ENCODE peak calls at places on chromosomes 2 and 18, in nine cellular contexts. Y is neural progenitor cell, U is SK-N-SH, Q is MM.1S, M is HCT116, D is OCI-LY7, C is PC-3, T is GM23248, I is hepatocyte. G is an unnamed sample.

GRCh38 chr2:68330691-68331090 is 10.9 kb upstream of the CNRIP1 start:
- DNase-seq in Y (no peak), U (no peak), Q (no peak), M (no peak), D (no peak), C (peak), T (peak), I (no peak), G (no peak)

GRCh38 chr2:12194936-12195335 is 448.5 kb downstream of the LPIN1 start:
- DNase-seq in Y (no peak), U (no peak), Q (no peak), M (no peak), D (no peak), C (no peak), T (no peak), I (no peak), G (no peak)

GRCh38 chr2:220787251-220787650 is 784.9 kb downstream of the EPHA4 start:
- DNase-seq in Y (no peak), U (no peak), Q (no peak), M (no peak), D (no peak), C (no peak), T (peak), I (no peak), G (no peak)

GRCh38 chr2:102008490-102008889 is 16.7 kb downstream of the IL1R2 start:
- DNase-seq in Y (no peak), U (no peak), Q (no peak), M (no peak), D (no peak), C (no peak), T (no peak), I (no peak), G (no peak)

GRCh38 chr2:236820763-236821344 is 251.2 kb downstream of the ACKR3 start:
- DNase-seq in Y (no peak), U (no peak), Q (no peak), M (no peak), D (no peak), C (no peak), T (no peak), I (no peak), G (no peak)

GRCh38 chr2:210814626-210815025 is 258.2 kb downstream of the CPS1 start:
- DNase-seq in Y (no peak), U (no peak), Q (no peak), M (no peak), D (no peak), C (no peak), T (no peak), I (no peak), G (no peak)

GRCh38 chr2:236621786-236622185 is 52.2 kb downstream of the ACKR3 start:
- DNase-seq in Y (no peak), U (no peak), Q (no peak), M (no peak), D (no peak), C (no peak), T (no peak), I (no peak), G (peak)

GRCh38 chr2:230891108-230891507 is 26.4 kb downstream of the ITM2C start:
- DNase-seq in Y (no peak), U (no peak), Q (peak), M (no peak), D (no peak), C (no peak), T (peak), I (no peak), G (no peak)

GRCh38 chr2:132664096-132664495 is 5.9 kb downstream of the LYPD1 start:
- DNase-seq in Y (no peak), U (no peak), Q (no peak), M (no peak), D (no peak), C (no peak), T (no peak), I (no peak), G (no peak)

GRCh38 chr18:76410660-76411417 is 84.2 kb downstream of the ZNF516 start:
- DNase-seq in Y (no peak), U (no peak), Q (no peak), M (no peak), D (no peak), C (no peak), T (no peak), I (no peak), G (no peak)

GRCh38 chr18:39841133-39842041 is 2113.6 kb upstream of the PIK3C3 start:
- DNase-seq in Y (peak), U (peak), Q (no peak), M (peak), D (no peak), C (peak), T (peak), I (peak), G (peak)

GRCh38 chr2:207284556-207285450 is 119.1 kb upstream of the KLF7 start:
- DNase-seq in Y (no peak), U (no peak), Q (no peak), M (no peak), D (no peak), C (peak), T (no peak), I (no peak), G (no peak)

GRCh38 chr2:46198931-46199330 is 98.3 kb upstream of the EPAS1 start:
- DNase-seq in Y (no peak), U (no peak), Q (no peak), M (no peak), D (no peak), C (no peak), T (no peak), I (no peak), G (no peak)

GRCh38 chr2:46195819-46196218 is 101.4 kb upstream of the EPAS1 start:
- DNase-seq in Y (no peak), U (no peak), Q (no peak), M (no peak), D (no peak), C (no peak), T (no peak), I (no peak), G (no peak)

GRCh38 chr2:46197672-46198071 is 99.5 kb upstream of the EPAS1 start:
- DNase-seq in Y (no peak), U (peak), Q (no peak), M (no peak), D (no peak), C (no peak), T (no peak), I (no peak), G (no peak)

GRCh38 chr2:46198164-46198883 is 98.9 kb upstream of the EPAS1 start:
- DNase-seq in Y (no peak), U (no peak), Q (no peak), M (no peak), D (no peak), C (no peak), T (peak), I (no peak), G (no peak)

GRCh38 chr2:46196871-46197462 is 100.2 kb upstream of the EPAS1 start:
- DNase-seq in Y (no peak), U (peak), Q (no peak), M (no peak), D (no peak), C (no peak), T (no peak), I (no peak), G (no peak)
- TF ChIP-seq EZH2phosphoT487 in Y (no peak), U (no peak), Q (no peak), M (no peak), D (no peak), C (no peak), T (no peak), I (no peak), G (no peak)

DNA sequence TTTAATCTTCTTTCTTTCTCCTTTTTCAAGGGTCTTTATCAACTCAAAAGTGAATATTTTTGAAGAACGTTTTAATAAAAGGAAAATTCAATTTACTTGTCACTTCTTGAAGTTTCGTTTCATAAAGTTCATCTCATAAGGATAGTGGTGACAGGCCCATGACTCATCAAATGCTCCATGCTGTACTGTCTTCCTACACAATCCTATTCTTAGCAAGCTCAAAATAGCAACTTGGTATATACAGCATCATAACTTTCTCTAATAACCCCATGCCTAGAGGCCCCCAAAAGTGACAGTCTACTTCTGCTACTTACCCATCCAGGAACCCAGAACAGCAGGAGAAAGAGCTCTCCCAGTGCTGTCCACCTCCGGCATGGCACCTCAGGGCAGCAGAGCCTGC is 7.7 kb downstream of the FBXO15 start:
- DNase-seq in Y (no peak), U (no peak), Q (no peak), M (no peak), D (no peak), C (peak), T (peak), I (no peak), G (no peak)
- TF ChIP-seq EZH2phosphoT487 in Y (no peak), U (no peak), Q (no peak), M (no peak), D (no peak), C (no peak), T (no peak), I (no peak), G (no peak)

DNA sequence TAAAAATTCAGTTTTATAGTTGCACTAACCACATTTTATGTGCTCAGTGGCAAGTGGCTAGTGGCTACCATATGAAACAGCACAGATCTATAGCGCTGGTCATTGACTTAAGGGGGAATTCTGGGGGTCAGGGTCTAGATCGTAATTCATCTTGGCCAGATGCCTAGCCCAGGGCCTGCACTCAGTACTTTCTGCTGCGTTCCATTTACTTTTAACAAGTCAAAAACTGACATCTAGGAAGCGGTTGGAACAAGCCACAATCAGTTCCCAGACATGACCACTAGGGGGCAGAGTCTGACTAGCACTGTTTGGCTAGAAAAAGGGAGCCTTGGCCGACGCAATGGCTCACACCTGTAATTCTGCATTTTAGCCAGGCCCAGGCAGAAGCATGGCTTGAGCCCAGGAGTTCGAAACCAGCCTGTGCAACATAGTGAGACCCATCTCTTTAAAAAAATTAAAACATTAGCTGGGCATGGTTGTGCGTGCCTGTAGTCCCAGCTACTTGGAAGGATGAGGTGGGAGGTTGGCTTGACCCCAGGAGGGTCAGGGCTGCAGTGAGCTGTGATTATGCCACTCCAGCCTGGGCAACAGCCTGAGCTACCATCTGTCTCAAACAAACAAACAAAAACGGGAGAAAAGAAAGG is 9.0 kb upstream of the TMBIM1 start:
- DNase-seq in Y (peak), U (peak), Q (peak), M (peak), D (peak), C (peak), T (peak), I (peak), G (peak)
- TF ChIP-seq EZH2phosphoT487 in Y (no peak), U (no peak), Q (no peak), M (no peak), D (no peak), C (no peak), T (no peak), I (no peak), G (no peak)

DNA sequence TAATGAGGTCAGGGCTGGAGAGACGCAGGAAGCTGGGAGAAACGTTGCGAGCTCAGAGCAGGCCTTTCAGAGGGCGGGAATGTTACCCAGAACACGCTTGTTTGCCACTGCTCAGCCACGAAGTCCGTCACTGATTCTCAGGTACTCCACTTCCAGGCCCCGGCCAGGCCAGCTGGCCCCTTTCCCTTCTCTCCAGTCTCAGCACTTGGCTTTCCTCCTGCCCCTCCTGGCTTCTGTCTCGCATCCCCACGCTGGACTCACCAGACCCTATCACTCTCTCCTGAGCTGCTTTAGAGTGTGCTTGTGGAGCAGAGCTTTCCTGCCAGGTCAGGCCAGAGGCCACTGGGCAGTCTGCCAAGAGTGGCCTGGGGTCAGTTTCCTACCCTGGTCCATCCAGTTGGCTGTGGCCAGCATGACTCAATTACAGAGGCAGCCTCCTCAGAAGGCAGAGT is 151.4 kb downstream of the TWIST2 start:
- DNase-seq in Y (no peak), U (peak), Q (no peak), M (no peak), D (no peak), C (no peak), T (no peak), I (no peak), G (no peak)
- TF ChIP-seq EZH2phosphoT487 in Y (no peak), U (no peak), Q (no peak), M (no peak), D (no peak), C (no peak), T (no peak), I (no peak), G (no peak)

G was measured in GM23338.